ENCODE peak calls at places on chromosomes 6 and 20, in five cellular contexts. J is H9, L is neuronal stem cell, R is H1, B is trophoblast cell. D is an unnamed sample.

GRCh38 chr6:41325446-41326066 is 9.9 kb upstream of the NCR2 start:
- DNase-seq in R (no peak), L (no peak), B (no peak), J (no peak), D (no peak)

GRCh38 chr6:41200901-41201783 is at the start of gene TREML2:
- DNase-seq in J (no peak), R (no peak), L (no peak), B (no peak), D (no peak)

GRCh38 chr6:92231220-92231701 is 1188.1 kb downstream of the EPHA7 start:
- DNase-seq in R (no peak), B (no peak), L (no peak), J (no peak), D (no peak)

GRCh38 chr6:109379706-109380105 is 2.6 kb downstream of the CD164 start:
- DNase-seq in L (no peak), B (peak), J (no peak), R (no peak), D (no peak)

GRCh38 chr6:32111424-32112066 is 2.4 kb upstream of the TNXB start:
- DNase-seq in J (no peak), B (no peak), R (no peak), L (no peak), D (no peak)

GRCh38 chr6:43061861-43062260 is 2.4 kb downstream of the KLC4 start:
- DNase-seq in J (no peak), L (no peak), R (no peak), B (no peak), D (no peak)

GRCh38 chr20:10660661-10661060 is 13.1 kb downstream of the JAG1 start:
- DNase-seq in B (peak), J (no peak), L (no peak), R (no peak), D (peak)

GRCh38 chr6:4880373-4880762 is 104.2 kb downstream of the CDYL start:
- DNase-seq in R (no peak), B (peak), J (no peak), L (no peak), D (no peak)

GRCh38 chr6:26284537-26285142 is 80.4 kb upstream of the BTN3A2 start:
- DNase-seq in L (no peak), B (peak), R (no peak), J (peak), D (peak)

GRCh38 chr6:130434174-130434873 is 68.5 kb downstream of the TMEM200A start:
- DNase-seq in J (no peak), B (no peak), L (no peak), R (no peak), D (peak)

GRCh38 chr6:24968711-24969110 is 33.0 kb upstream of the RIPOR2 start:
- DNase-seq in L (no peak), J (no peak), R (no peak), B (no peak), D (no peak)

GRCh38 chr20:51392625-51393186 is 149.8 kb downstream of the NFATC2 start:
- DNase-seq in J (no peak), R (no peak), B (no peak), L (no peak), D (no peak)

GRCh38 chr20:1434571-1435336 is 31.9 kb downstream of the NSFL1C start:
- DNase-seq in B (peak), R (no peak), L (no peak), J (no peak), D (peak)

GRCh38 chr6:29424168-29424567 is 9.4 kb downstream of the OR12D1 start:
- DNase-seq in J (no peak), B (no peak), L (no peak), R (no peak), D (no peak)

GRCh38 chr20:50729925-50730764 is 1.2 kb upstream of the PARD6B start:
- DNase-seq in B (peak), L (no peak), R (no peak), J (peak), D (peak)

GRCh38 chr6:121963826-121964225 is 435.6 kb upstream of the HSF2 start:
- DNase-seq in R (no peak), B (no peak), J (no peak), L (no peak), D (peak)

GRCh38 chr6:7150381-7151064 is 42.8 kb downstream of the RREB1 start:
- DNase-seq in R (no peak), J (peak), B (peak), L (no peak), D (no peak)

GRCh38 chr6:28161410-28162079 is 19.9 kb downstream of the ZKSCAN8 start:
- DNase-seq in J (peak), B (peak), L (peak), R (peak), D (peak)

GRCh38 chr6:164154588-164154987 is 740.1 kb downstream of the QKI start:
- DNase-seq in L (no peak), B (no peak), R (no peak), J (no peak), D (no peak)

GRCh38 chr6:87154641-87155271 is 609 bp upstream of the ZNF292 start:
- DNase-seq in L (no peak), J (no peak), R (no peak), B (peak), D (peak)

GRCh38 chr6:37519461-37519860 is 19.8 kb upstream of the CCDC167 start:
- DNase-seq in R (no peak), L (no peak), B (no peak), J (no peak), D (no peak)

GRCh38 chr6:140713495-140713894 is 1339.0 kb upstream of the CITED2 start:
- DNase-seq in R (no peak), J (no peak), B (no peak), L (no peak), D (no peak)

GRCh38 chr6:125986956-125987617 is 747 bp downstream of the TRMT11 start:
- DNase-seq in J (no peak), B (peak), R (no peak), L (no peak), D (peak)

GRCh38 chr6:17504005-17504404 is 96.1 kb upstream of the FAM8A1 start:
- DNase-seq in R (no peak), J (no peak), L (no peak), B (no peak), D (no peak)

GRCh38 chr20:38665094-38665493 is 59.2 kb upstream of the SLC32A1 start:
- DNase-seq in L (no peak), B (peak), J (no peak), R (no peak), D (no peak)

GRCh38 chr6:121549741-121550140 is 114.3 kb downstream of the GJA1 start:
- DNase-seq in L (no peak), R (no peak), J (no peak), B (peak), D (peak)

GRCh38 chr6:19603716-19604115 is 233.5 kb upstream of the ID4 start:
- DNase-seq in J (no peak), R (no peak), L (no peak), B (no peak), D (no peak)

GRCh38 chr6:19602614-19603013 is 234.6 kb upstream of the ID4 start:
- DNase-seq in B (no peak), R (no peak), L (no peak), J (no peak), D (no peak)

GRCh38 chr6:19605624-19606023 is 231.5 kb upstream of the ID4 start:
- DNase-seq in L (peak), B (no peak), J (no peak), R (no peak), D (no peak)

GRCh38 chr6:19597809-19598320 is 239.3 kb upstream of the ID4 start:
- DNase-seq in L (no peak), J (no peak), R (no peak), B (no peak), D (no peak)

GRCh38 chr6:19599813-19600464 is 237.2 kb upstream of the ID4 start:
- DNase-seq in B (peak), J (no peak), R (no peak), L (no peak), D (no peak)
- H2BK12ac ChIP-seq in B (no peak), J (no peak), R (no peak), L (no peak), D (no peak)

GRCh38 chr20:37556538-37556937 is 28.9 kb upstream of the BLCAP start:
- DNase-seq in R (no peak), B (no peak), J (no peak), L (no peak), D (no peak)

GRCh38 chr20:37560629-37561028 is 33.0 kb upstream of the BLCAP start:
- DNase-seq in B (peak), L (no peak), R (no peak), J (no peak), D (no peak)

GRCh38 chr20:37559312-37560027 is 31.8 kb upstream of the BLCAP start:
- DNase-seq in J (no peak), L (no peak), R (no peak), B (peak), D (no peak)

GRCh38 chr20:37558306-37558705 is 30.6 kb upstream of the BLCAP start:
- DNase-seq in B (no peak), R (no peak), L (no peak), J (no peak), D (no peak)

DNA sequence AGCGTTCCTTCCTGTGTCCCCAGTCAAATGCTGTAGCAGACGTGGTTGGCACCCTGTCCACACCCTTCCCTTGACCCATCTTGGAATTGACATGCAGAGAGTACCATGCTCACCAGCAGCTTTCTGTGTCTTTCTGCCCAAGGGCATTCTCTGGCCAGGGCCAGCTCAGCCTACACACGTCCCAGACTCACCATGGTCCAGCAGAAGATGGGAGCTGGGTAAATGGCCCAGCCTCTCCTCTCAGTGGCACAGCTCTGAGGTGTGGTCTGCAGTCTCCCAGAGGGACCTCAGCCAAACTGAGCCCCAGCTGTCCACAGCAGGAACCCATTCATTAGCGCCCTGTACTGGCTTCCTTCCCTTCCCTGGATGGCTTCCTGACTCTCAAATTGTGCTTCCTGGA is 31.1 kb upstream of the BLCAP start:
- DNase-seq in J (no peak), L (no peak), B (no peak), R (no peak), D (no peak)
- H2BK5ac ChIP-seq in J (no peak), L (no peak), B (peak), R (no peak), D (no peak)

GRCh38 chr20:62860391-62860923 is 1.2 kb downstream of the TCFL5 start:
- DNase-seq in R (no peak), J (no peak), B (no peak), L (no peak), D (peak)
- H3K27ac ChIP-seq in R (no peak), J (no peak), B (no peak), L (no peak), D (no peak)

GRCh38 chr6:240151-240550 is 52.1 kb upstream of the DUSP22 start:
- DNase-seq in J (no peak), L (no peak), R (no peak), B (no peak), D (no peak)

GRCh38 chr6:232896-233640 is 59.2 kb upstream of the DUSP22 start:
- DNase-seq in R (no peak), J (no peak), L (no peak), B (no peak), D (no peak)

GRCh38 chr6:234706-235372 is 57.4 kb upstream of the DUSP22 start:
- DNase-seq in L (no peak), R (no peak), B (no peak), J (no peak), D (no peak)

GRCh38 chr6:235763-236360 is 56.4 kb upstream of the DUSP22 start:
- DNase-seq in L (no peak), R (no peak), J (no peak), B (no peak), D (peak)

DNA sequence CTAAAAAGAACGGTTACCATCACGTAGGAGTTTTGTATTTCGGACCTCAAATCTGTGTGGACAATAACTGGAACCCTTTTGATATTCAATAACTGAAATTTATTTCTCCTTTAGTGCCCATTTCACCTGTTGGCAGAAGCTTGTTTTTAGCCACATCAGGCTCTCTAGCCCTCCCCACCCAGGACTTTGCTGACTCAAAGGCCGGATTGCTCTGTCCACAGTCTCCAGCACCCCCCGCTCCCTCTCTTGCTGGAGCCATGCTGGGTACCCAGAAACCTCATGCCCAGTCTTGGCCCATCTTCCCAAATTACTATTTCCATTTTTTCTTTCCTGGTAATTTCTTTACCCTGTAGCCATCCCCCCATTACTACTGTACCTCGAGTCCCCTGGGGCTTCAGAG is 55.8 kb upstream of the DUSP22 start:
- DNase-seq in L (no peak), B (no peak), R (no peak), J (no peak), D (no peak)
- H2BK12ac ChIP-seq in L (no peak), B (no peak), R (no peak), J (no peak), D (no peak)

GRCh38 chr6:111230351-111231077 is 143.2 kb downstream of the SLC16A10 start:
- DNase-seq in J (no peak), B (peak), R (no peak), L (no peak), D (peak)

GRCh38 chr6:111222341-111222740 is 135.0 kb downstream of the SLC16A10 start:
- DNase-seq in B (no peak), R (no peak), L (no peak), J (no peak), D (no peak)

GRCh38 chr6:111231078-111231435 is 143.8 kb downstream of the SLC16A10 start:
- DNase-seq in B (no peak), L (no peak), J (no peak), R (no peak), D (no peak)

GRCh38 chr6:111228094-111228493 is 140.8 kb downstream of the SLC16A10 start:
- DNase-seq in B (peak), J (no peak), L (no peak), R (no peak), D (no peak)
- H2BK5ac ChIP-seq in B (no peak), J (no peak), L (no peak), R (no peak), D (no peak)

GRCh38 chr6:23523771-23524170 is 602.2 kb upstream of the NRSN1 start:
- DNase-seq in B (no peak), J (no peak), R (no peak), L (no peak), D (no peak)

GRCh38 chr6:23522751-23523527 is 603.1 kb upstream of the NRSN1 start:
- DNase-seq in R (no peak), L (no peak), B (no peak), J (no peak), D (no peak)

GRCh38 chr6:23518294-23518693 is 607.7 kb upstream of the NRSN1 start:
- DNase-seq in B (peak), L (no peak), R (no peak), J (no peak), D (no peak)
- H3K27ac ChIP-seq in B (no peak), L (no peak), R (no peak), J (no peak), D (no peak)

DNA sequence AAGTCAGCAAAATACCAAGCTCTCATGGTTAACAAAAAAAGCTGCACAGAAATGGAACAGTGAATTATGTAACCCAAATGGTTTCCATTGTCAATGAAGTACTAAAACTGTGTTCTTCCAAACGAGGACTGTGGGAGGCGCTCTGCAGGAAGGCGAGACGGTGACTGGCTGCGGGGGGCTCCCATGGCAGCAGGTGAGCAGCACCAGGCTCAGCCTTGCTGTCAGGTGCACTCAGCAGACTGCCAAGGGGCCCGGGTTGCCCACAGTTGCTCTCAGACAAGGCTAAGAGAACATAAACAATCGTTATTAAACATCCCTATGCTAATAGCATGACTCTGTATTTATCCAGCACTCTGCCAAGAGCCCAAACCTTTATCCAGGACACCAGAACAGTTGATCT is 630.3 kb upstream of the ARID1B start:
- DNase-seq in L (no peak), R (no peak), B (no peak), J (no peak), D (no peak)
- H2BK12ac ChIP-seq in L (no peak), R (no peak), B (no peak), J (no peak), D (no peak)

GRCh38 chr6:52261229-52261628 is 16.9 kb upstream of the IL17F start:
- DNase-seq in L (no peak), J (no peak), B (no peak), R (no peak), D (peak)
- H2BK5ac ChIP-seq in L (no peak), J (no peak), B (no peak), R (no peak), D (no peak)

D was measured in mesenchymal stem cell.